ENCODE peak calls at places on chromosomes 7 and 10, in seven cellular contexts. X is left ventricle myocardium inferior; W is neural progenitor cell; D is CD8-positive, alpha-beta T cell; O is fibroblast of pulmonary artery; Q is psoas muscle; H is SJSA1. N is an unnamed sample.

GRCh38 chr10:110762109-110762848 is 109.4 kb upstream of the PDCD4 start:
- DNase-seq in X (no peak), W (no peak), D (no peak), O (no peak), Q (no peak), H (no peak), N (no peak)

GRCh38 chr7:87445897-87446296 is 29.6 kb downstream of the ABCB4 start:
- DNase-seq in X (no peak), W (no peak), D (no peak), O (no peak), Q (no peak), H (no peak), N (no peak)

GRCh38 chr7:102279537-102280400 is 6.9 kb upstream of the SH2B2 start:
- DNase-seq in X (peak), W (peak), D (peak), O (peak), Q (no peak), H (peak), N (peak)

GRCh38 chr7:55533050-55533728 is 39.1 kb downstream of the VOPP1 start:
- DNase-seq in X (no peak), W (no peak), D (peak), O (no peak), Q (no peak), H (no peak), N (peak)

GRCh38 chr7:139490130-139490529 is 6.7 kb upstream of the KLRG2 start:
- DNase-seq in X (no peak), W (no peak), D (no peak), O (no peak), Q (no peak), H (no peak), N (no peak)

GRCh38 chr10:31912898-31913847 is 15.5 kb downstream of the ARHGAP12 start:
- DNase-seq in X (no peak), W (no peak), D (no peak), O (no peak), Q (no peak), H (no peak), N (no peak)

GRCh38 chr10:78972160-78972946 is 96.4 kb upstream of the ZMIZ1 start:
- DNase-seq in X (peak), W (peak), D (no peak), O (peak), Q (peak), H (peak), N (no peak)

GRCh38 chr10:114188001-114188400 is 8.8 kb downstream of the TDRD1 start:
- DNase-seq in X (no peak), W (no peak), D (no peak), O (no peak), Q (no peak), H (no peak), N (no peak)

GRCh38 chr7:131454538-131454937 is 101.9 kb downstream of the PODXL start:
- DNase-seq in X (no peak), W (no peak), D (no peak), O (no peak), Q (no peak), H (no peak), N (no peak)

GRCh38 chr7:30285531-30286284 is 1.3 kb downstream of the ZNRF2 start:
- DNase-seq in X (peak), W (peak), D (peak), O (peak), Q (peak), H (peak), N (peak)

GRCh38 chr7:12235970-12236369 is 24.9 kb downstream of the TMEM106B start:
- DNase-seq in X (no peak), W (no peak), D (no peak), O (no peak), Q (no peak), H (no peak), N (no peak)

GRCh38 chr7:70599446-70600190 is 532.3 kb upstream of the GALNT17 start:
- DNase-seq in X (no peak), W (no peak), D (no peak), O (no peak), Q (no peak), H (no peak), N (no peak)

GRCh38 chr7:146388928-146389327 is 272.3 kb downstream of the CNTNAP2 start:
- DNase-seq in X (no peak), W (no peak), D (no peak), O (no peak), Q (no peak), H (no peak), N (no peak)

GRCh38 chr10:91034494-91035157 is 113.7 kb upstream of the ANKRD1 start:
- DNase-seq in X (peak), W (peak), D (no peak), O (peak), Q (peak), H (peak), N (no peak)

GRCh38 chr10:58209669-58210068 is 58.0 kb downstream of the IPMK start:
- DNase-seq in X (peak), W (no peak), D (no peak), O (peak), Q (no peak), H (no peak), N (no peak)

GRCh38 chr10:74645681-74646080 is 180.7 kb upstream of the KAT6B start:
- DNase-seq in X (no peak), W (no peak), D (no peak), O (no peak), Q (no peak), H (no peak), N (no peak)

GRCh38 chr7:132461043-132461592 is 115.2 kb downstream of the PLXNA4 start:
- DNase-seq in X (no peak), W (no peak), D (no peak), O (no peak), Q (no peak), H (no peak), N (no peak)

GRCh38 chr10:114845978-114846693 is 24.6 kb downstream of the FHIP2A start:
- DNase-seq in X (no peak), W (no peak), D (no peak), O (no peak), Q (no peak), H (no peak), N (no peak)

GRCh38 chr7:82778021-82778420 is 334.4 kb upstream of the CACNA2D1 start:
- DNase-seq in X (no peak), W (no peak), D (no peak), O (peak), Q (no peak), H (no peak), N (no peak)

GRCh38 chr10:61941202-61941651 is 39.7 kb downstream of the ARID5B start:
- DNase-seq in X (no peak), W (no peak), D (no peak), O (no peak), Q (no peak), H (no peak), N (no peak)

GRCh38 chr10:84291389-84291788 is 37.0 kb upstream of the CCSER2 start:
- DNase-seq in X (no peak), W (peak), D (no peak), O (peak), Q (no peak), H (peak), N (no peak)

GRCh38 chr10:24814568-24815313 is 91.1 kb upstream of the ARHGAP21 start:
- DNase-seq in X (no peak), W (no peak), D (no peak), O (peak), Q (no peak), H (peak), N (no peak)

GRCh38 chr10:98589007-98589406 is 142.3 kb upstream of the HPS1 start:
- DNase-seq in X (no peak), W (no peak), D (no peak), O (no peak), Q (no peak), H (no peak), N (no peak)

GRCh38 chr7:31175672-31176071 is 123.6 kb downstream of the ADCYAP1R1 start:
- DNase-seq in X (no peak), W (peak), D (no peak), O (no peak), Q (no peak), H (no peak), N (no peak)

GRCh38 chr10:58585425-58585824 is 72.8 kb downstream of the BICC1 start:
- DNase-seq in X (no peak), W (no peak), D (no peak), O (no peak), Q (no peak), H (no peak), N (no peak)

GRCh38 chr10:89073719-89074118 is 83.1 kb downstream of the FAS start:
- DNase-seq in X (no peak), W (no peak), D (no peak), O (peak), Q (no peak), H (no peak), N (no peak)

GRCh38 chr7:17183630-17184328 is 114.7 kb upstream of the AHR start:
- DNase-seq in X (no peak), W (no peak), D (no peak), O (peak), Q (no peak), H (no peak), N (no peak)

GRCh38 chr10:131651674-131652093 is 249.1 kb upstream of the PPP2R2D start:
- DNase-seq in X (no peak), W (peak), D (no peak), O (no peak), Q (no peak), H (no peak), N (no peak)

GRCh38 chr10:92131271-92131820 is 159.5 kb downstream of the CPEB3 start:
- DNase-seq in X (no peak), W (no peak), D (no peak), O (no peak), Q (no peak), H (no peak), N (no peak)

GRCh38 chr10:119090026-119090808 is 9.6 kb upstream of the EIF3A start:
- DNase-seq in X (no peak), W (no peak), D (no peak), O (no peak), Q (no peak), H (no peak), N (peak)

GRCh38 chr10:12709516-12709915 is 292.0 kb downstream of the CCDC3 start:
- DNase-seq in X (no peak), W (no peak), D (no peak), O (peak), Q (no peak), H (no peak), N (no peak)

GRCh38 chr10:63003816-63004453 is 129.2 kb upstream of the NRBF2 start:
- DNase-seq in X (no peak), W (no peak), D (no peak), O (peak), Q (no peak), H (no peak), N (no peak)

GRCh38 chr7:94492601-94493000 is 17.0 kb upstream of the CASD1 start:
- DNase-seq in X (no peak), W (no peak), D (no peak), O (no peak), Q (no peak), H (no peak), N (no peak)

GRCh38 chr10:79004311-79004710 is 64.5 kb upstream of the ZMIZ1 start:
- DNase-seq in X (no peak), W (no peak), D (no peak), O (no peak), Q (no peak), H (no peak), N (no peak)

GRCh38 chr7:134421998-134422397 is 36.9 kb downstream of the AKR1B1 start:
- DNase-seq in X (no peak), W (no peak), D (no peak), O (no peak), Q (no peak), H (no peak), N (no peak)

DNA sequence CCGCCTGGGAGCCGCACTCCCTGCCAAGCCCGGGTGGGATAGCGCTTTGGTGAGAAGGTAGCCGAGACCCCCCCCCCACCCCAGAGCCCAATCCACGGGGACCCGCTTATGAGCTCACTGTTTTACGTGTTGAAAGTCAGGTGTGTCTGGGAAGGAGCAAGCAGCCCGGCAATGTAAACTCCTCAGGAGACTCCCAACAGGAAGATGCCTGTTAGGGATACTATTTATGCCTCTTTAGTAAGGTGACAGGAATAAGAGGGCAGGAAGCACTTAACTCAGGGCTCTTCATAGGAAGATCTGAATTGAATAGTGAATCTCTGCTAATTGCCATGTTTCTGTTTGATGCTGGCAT is 367 bp upstream of the ARHGAP22 start:
- DNase-seq in X (no peak), W (no peak), D (no peak), O (no peak), Q (no peak), H (no peak), N (no peak)
- H3K4me3 ChIP-seq in X (peak), W (peak), D (no peak), O (peak), Q (peak), H (peak), N (no peak)

GRCh38 chr10:19920075-19920726 is 104.0 kb downstream of the PLXDC2 start:
- DNase-seq in X (no peak), W (no peak), D (no peak), O (no peak), Q (no peak), H (no peak), N (no peak)

GRCh38 chr10:19917756-19918478 is 101.7 kb downstream of the PLXDC2 start:
- DNase-seq in X (no peak), W (no peak), D (no peak), O (no peak), Q (no peak), H (no peak), N (no peak)

GRCh38 chr10:19921300-19922140 is 105.3 kb downstream of the PLXDC2 start:
- DNase-seq in X (no peak), W (no peak), D (no peak), O (peak), Q (no peak), H (no peak), N (no peak)

GRCh38 chr10:19915816-19916215 is 99.6 kb downstream of the PLXDC2 start:
- DNase-seq in X (no peak), W (no peak), D (no peak), O (no peak), Q (no peak), H (no peak), N (no peak)

GRCh38 chr10:19918800-19919199 is 102.6 kb downstream of the PLXDC2 start:
- DNase-seq in X (no peak), W (no peak), D (no peak), O (peak), Q (no peak), H (no peak), N (no peak)
- H3K4me3 ChIP-seq in X (no peak), W (no peak), D (no peak), O (no peak), Q (no peak), H (no peak), N (no peak)

GRCh38 chr7:16067695-16068094 is 353.6 kb downstream of the CRPPA start:
- DNase-seq in X (no peak), W (no peak), D (no peak), O (no peak), Q (no peak), H (no peak), N (no peak)
- H3K4me3 ChIP-seq in X (peak), W (no peak), D (no peak), O (no peak), Q (peak), H (no peak), N (no peak)

GRCh38 chr10:100485841-100486495 is 23.2 kb downstream of the WNT8B start:
- DNase-seq in X (no peak), W (peak), D (no peak), O (no peak), Q (no peak), H (no peak), N (no peak)

GRCh38 chr10:100487529-100487928 is 24.7 kb downstream of the WNT8B start:
- DNase-seq in X (no peak), W (no peak), D (no peak), O (no peak), Q (no peak), H (no peak), N (no peak)

GRCh38 chr10:100482834-100483185 is 20.0 kb downstream of the WNT8B start:
- DNase-seq in X (no peak), W (no peak), D (no peak), O (no peak), Q (no peak), H (no peak), N (no peak)

GRCh38 chr10:100483876-100484666 is 21.3 kb downstream of the WNT8B start:
- DNase-seq in X (no peak), W (no peak), D (no peak), O (no peak), Q (no peak), H (no peak), N (no peak)

GRCh38 chr10:100485336-100485735 is 22.5 kb downstream of the WNT8B start:
- DNase-seq in X (no peak), W (peak), D (no peak), O (no peak), Q (no peak), H (no peak), N (no peak)
- H3K4me3 ChIP-seq in X (no peak), W (no peak), D (no peak), O (no peak), Q (no peak), H (no peak), N (no peak)

DNA sequence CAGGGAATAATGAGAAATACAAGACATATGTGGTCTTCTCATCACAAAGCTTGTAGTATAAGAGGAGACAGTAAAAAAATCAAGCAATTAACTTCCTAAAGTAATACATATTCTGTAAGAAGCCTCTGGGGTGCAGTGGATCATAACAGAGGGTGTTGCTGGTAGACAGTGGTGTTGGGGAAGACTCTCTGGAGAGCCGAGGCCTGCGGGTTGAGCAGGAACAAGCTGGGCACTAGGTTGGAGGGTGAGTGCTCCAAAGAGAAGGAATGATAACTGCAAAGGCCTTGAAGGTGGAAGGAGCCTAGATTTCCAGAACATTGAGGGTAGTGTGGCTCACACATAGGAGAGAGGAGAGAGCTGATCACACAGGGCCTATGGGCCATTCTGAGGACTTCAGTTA is 1.5 kb downstream of the GIMAP4 start:
- DNase-seq in X (no peak), W (no peak), D (peak), O (no peak), Q (no peak), H (no peak), N (peak)
- H3K4me3 ChIP-seq in X (peak), W (no peak), D (peak), O (no peak), Q (peak), H (no peak), N (peak)

GRCh38 chr7:76260171-76260703 is 42.2 kb upstream of the HSPB1 start:
- DNase-seq in X (no peak), W (peak), D (peak), O (peak), Q (no peak), H (no peak), N (no peak)
- H3K4me3 ChIP-seq in X (peak), W (peak), D (no peak), O (no peak), Q (peak), H (no peak), N (no peak)

GRCh38 chr10:50604049-50604640 is 19.6 kb downstream of the SGMS1 start:
- DNase-seq in X (no peak), W (no peak), D (no peak), O (no peak), Q (no peak), H (peak), N (no peak)

GRCh38 chr10:50610364-50610763 is 13.4 kb downstream of the SGMS1 start:
- DNase-seq in X (peak), W (no peak), D (no peak), O (no peak), Q (no peak), H (no peak), N (no peak)

GRCh38 chr10:50604823-50605222 is 18.9 kb downstream of the SGMS1 start:
- DNase-seq in X (no peak), W (no peak), D (no peak), O (peak), Q (no peak), H (peak), N (peak)

GRCh38 chr10:50605280-50606270 is 18.2 kb downstream of the SGMS1 start:
- DNase-seq in X (no peak), W (no peak), D (no peak), O (peak), Q (peak), H (peak), N (no peak)

GRCh38 chr10:50607526-50607925 is 16.2 kb downstream of the SGMS1 start:
- DNase-seq in X (no peak), W (no peak), D (no peak), O (no peak), Q (no peak), H (no peak), N (no peak)
- H3K4me3 ChIP-seq in X (no peak), W (no peak), D (no peak), O (no peak), Q (no peak), H (no peak), N (no peak)

GRCh38 chr10:127827354-127828140 is 65.2 kb downstream of the CLRN3 start:
- DNase-seq in X (no peak), W (no peak), D (no peak), O (no peak), Q (no peak), H (no peak), N (no peak)

GRCh38 chr10:127834221-127834620 is 58.5 kb downstream of the CLRN3 start:
- DNase-seq in X (peak), W (no peak), D (no peak), O (no peak), Q (no peak), H (no peak), N (no peak)

GRCh38 chr10:127833804-127834203 is 58.9 kb downstream of the CLRN3 start:
- DNase-seq in X (no peak), W (no peak), D (no peak), O (no peak), Q (no peak), H (no peak), N (no peak)

GRCh38 chr10:127834791-127835190 is 58.0 kb downstream of the CLRN3 start:
- DNase-seq in X (no peak), W (no peak), D (no peak), O (no peak), Q (no peak), H (no peak), N (no peak)

GRCh38 chr10:127832456-127832855 is 60.3 kb downstream of the CLRN3 start:
- DNase-seq in X (no peak), W (no peak), D (no peak), O (peak), Q (no peak), H (no peak), N (no peak)
- H3K4me3 ChIP-seq in X (no peak), W (no peak), D (no peak), O (no peak), Q (no peak), H (no peak), N (no peak)

N was measured in CD4-positive, alpha-beta memory T cell.